ENCODE peak calls at places on chromosomes 2 and 18, in ten cellular contexts. One of them, this sample, is unnamed.

GRCh38 chr2:109409347-109410020 is 204.3 kb downstream of the SEPTIN10 start:
- DNase-seq in neuronal stem cell: no peak
- DNase-seq in brain microvascular endothelial cell: no peak
- DNase-seq in CD8-positive, alpha-beta T cell: no peak
- DNase-seq in prostate gland: no peak
- DNase-seq in naive thymus-derived CD4-positive, alpha-beta T cell: no peak
- DNase-seq in tibial nerve: no peak
- DNase-seq in dorsolateral prefrontal cortex: peak; percentile 48
- DNase-seq in GM23338: no peak
- DNase-seq in heart right ventricle: no peak
- DNase-seq in this sample: no peak

GRCh38 chr2:54456526-54457325 is 599 bp downstream of the SPTBN1 start:
- DNase-seq in brain microvascular endothelial cell: no peak
- DNase-seq in prostate gland: no peak
- DNase-seq in neuronal stem cell: peak; percentile 67
- DNase-seq in heart right ventricle: peak; percentile 50
- DNase-seq in naive thymus-derived CD4-positive, alpha-beta T cell: no peak
- DNase-seq in CD8-positive, alpha-beta T cell: no peak
- DNase-seq in tibial nerve: no peak
- DNase-seq in dorsolateral prefrontal cortex: no peak
- DNase-seq in GM23338: peak; percentile 60
- DNase-seq in this sample: no peak

GRCh38 chr18:75607701-75608100 is 180.2 kb upstream of the SMIM21 start:
- DNase-seq in dorsolateral prefrontal cortex: no peak
- DNase-seq in tibial nerve: no peak
- DNase-seq in brain microvascular endothelial cell: no peak
- DNase-seq in GM23338: no peak
- DNase-seq in neuronal stem cell: no peak
- DNase-seq in naive thymus-derived CD4-positive, alpha-beta T cell: no peak
- DNase-seq in CD8-positive, alpha-beta T cell: no peak
- DNase-seq in prostate gland: no peak
- DNase-seq in heart right ventricle: no peak
- DNase-seq in this sample: no peak

GRCh38 chr2:54704688-54705605 is 18.5 kb upstream of the EML6 start:
- DNase-seq in CD8-positive, alpha-beta T cell: no peak
- DNase-seq in prostate gland: no peak
- DNase-seq in brain microvascular endothelial cell: no peak
- DNase-seq in neuronal stem cell: no peak
- DNase-seq in GM23338: peak; percentile 65
- DNase-seq in heart right ventricle: no peak
- DNase-seq in tibial nerve: no peak
- DNase-seq in dorsolateral prefrontal cortex: no peak
- DNase-seq in naive thymus-derived CD4-positive, alpha-beta T cell: no peak
- DNase-seq in this sample: no peak

GRCh38 chr2:98127229-98127989 is 40.4 kb downstream of the VWA3B start:
- DNase-seq in heart right ventricle: peak; percentile 18
- DNase-seq in prostate gland: peak; percentile 24
- DNase-seq in GM23338: no peak
- DNase-seq in brain microvascular endothelial cell: no peak
- DNase-seq in tibial nerve: no peak
- DNase-seq in CD8-positive, alpha-beta T cell: no peak
- DNase-seq in dorsolateral prefrontal cortex: no peak
- DNase-seq in neuronal stem cell: no peak
- DNase-seq in naive thymus-derived CD4-positive, alpha-beta T cell: no peak
- DNase-seq in this sample: no peak

GRCh38 chr2:12057436-12058166 is 311.2 kb downstream of the LPIN1 start:
- DNase-seq in dorsolateral prefrontal cortex: no peak
- DNase-seq in brain microvascular endothelial cell: peak; percentile 31
- DNase-seq in CD8-positive, alpha-beta T cell: peak; percentile 60
- DNase-seq in naive thymus-derived CD4-positive, alpha-beta T cell: no peak
- DNase-seq in tibial nerve: no peak
- DNase-seq in heart right ventricle: peak; percentile 21
- DNase-seq in GM23338: no peak
- DNase-seq in prostate gland: no peak
- DNase-seq in neuronal stem cell: no peak
- DNase-seq in this sample: no peak

GRCh38 chr2:122643725-122644329 is 888.4 kb downstream of the TSN start:
- DNase-seq in heart right ventricle: no peak
- DNase-seq in tibial nerve: no peak
- DNase-seq in naive thymus-derived CD4-positive, alpha-beta T cell: no peak
- DNase-seq in prostate gland: peak; percentile 58
- DNase-seq in brain microvascular endothelial cell: peak; percentile 95
- DNase-seq in dorsolateral prefrontal cortex: no peak
- DNase-seq in GM23338: no peak
- DNase-seq in CD8-positive, alpha-beta T cell: no peak
- DNase-seq in neuronal stem cell: no peak
- DNase-seq in this sample: no peak

GRCh38 chr2:121529439-121530209 is 1.1 kb upstream of the RNU4ATAC start:
- DNase-seq in tibial nerve: peak; percentile 30
- DNase-seq in prostate gland: peak; percentile 39
- DNase-seq in CD8-positive, alpha-beta T cell: peak; percentile 34
- DNase-seq in naive thymus-derived CD4-positive, alpha-beta T cell: no peak
- DNase-seq in GM23338: peak; percentile 88
- DNase-seq in heart right ventricle: no peak
- DNase-seq in dorsolateral prefrontal cortex: peak; percentile 55
- DNase-seq in brain microvascular endothelial cell: peak; percentile 31
- DNase-seq in neuronal stem cell: peak; percentile 78
- DNase-seq in this sample: peak; percentile 92

GRCh38 chr2:95309599-95309998 is 12.5 kb downstream of the KCNIP3 start:
- DNase-seq in naive thymus-derived CD4-positive, alpha-beta T cell: no peak
- DNase-seq in tibial nerve: no peak
- DNase-seq in CD8-positive, alpha-beta T cell: no peak
- DNase-seq in prostate gland: no peak
- DNase-seq in dorsolateral prefrontal cortex: no peak
- DNase-seq in heart right ventricle: no peak
- DNase-seq in GM23338: no peak
- DNase-seq in brain microvascular endothelial cell: no peak
- DNase-seq in neuronal stem cell: no peak
- DNase-seq in this sample: no peak

GRCh38 chr2:224584111-224584764 is 925 bp downstream of the CUL3 start:
- DNase-seq in heart right ventricle: peak; percentile 27
- DNase-seq in GM23338: peak; percentile 62
- DNase-seq in dorsolateral prefrontal cortex: no peak
- DNase-seq in tibial nerve: no peak
- DNase-seq in brain microvascular endothelial cell: peak; percentile 30
- DNase-seq in prostate gland: peak; percentile 6
- DNase-seq in naive thymus-derived CD4-positive, alpha-beta T cell: no peak
- DNase-seq in neuronal stem cell: peak; percentile 17
- DNase-seq in CD8-positive, alpha-beta T cell: peak; percentile 31
- DNase-seq in this sample: no peak

GRCh38 chr2:71856709-71857525 is 290.7 kb downstream of the CYP26B1 start:
- DNase-seq in GM23338: peak; percentile 46
- DNase-seq in heart right ventricle: no peak
- DNase-seq in neuronal stem cell: no peak
- DNase-seq in CD8-positive, alpha-beta T cell: no peak
- DNase-seq in tibial nerve: no peak
- DNase-seq in dorsolateral prefrontal cortex: peak; percentile 10
- DNase-seq in prostate gland: no peak
- DNase-seq in naive thymus-derived CD4-positive, alpha-beta T cell: no peak
- DNase-seq in brain microvascular endothelial cell: no peak
- DNase-seq in this sample: no peak

GRCh38 chr2:159613515-159614336 is 2.6 kb downstream of the BAZ2B start:
- DNase-seq in tibial nerve: no peak
- DNase-seq in GM23338: peak; percentile 27
- DNase-seq in heart right ventricle: no peak
- DNase-seq in dorsolateral prefrontal cortex: no peak
- DNase-seq in CD8-positive, alpha-beta T cell: no peak
- DNase-seq in neuronal stem cell: no peak
- DNase-seq in naive thymus-derived CD4-positive, alpha-beta T cell: no peak
- DNase-seq in brain microvascular endothelial cell: no peak
- DNase-seq in prostate gland: no peak
- DNase-seq in this sample: no peak

GRCh38 chr2:224594840-224595239 is 9.7 kb upstream of the CUL3 start:
- DNase-seq in GM23338: no peak
- DNase-seq in heart right ventricle: no peak
- DNase-seq in brain microvascular endothelial cell: peak; percentile 10
- DNase-seq in dorsolateral prefrontal cortex: no peak
- DNase-seq in tibial nerve: no peak
- DNase-seq in naive thymus-derived CD4-positive, alpha-beta T cell: no peak
- DNase-seq in prostate gland: no peak
- DNase-seq in neuronal stem cell: no peak
- DNase-seq in CD8-positive, alpha-beta T cell: no peak
- DNase-seq in this sample: no peak

GRCh38 chr2:23824777-23825212 is 102.1 kb downstream of the ATAD2B start:
- DNase-seq in naive thymus-derived CD4-positive, alpha-beta T cell: no peak
- DNase-seq in CD8-positive, alpha-beta T cell: no peak
- DNase-seq in tibial nerve: no peak
- DNase-seq in brain microvascular endothelial cell: peak; percentile 60
- DNase-seq in dorsolateral prefrontal cortex: no peak
- DNase-seq in prostate gland: peak; percentile 25
- DNase-seq in neuronal stem cell: peak; percentile 21
- DNase-seq in GM23338: peak; percentile 70
- DNase-seq in heart right ventricle: no peak
- DNase-seq in this sample: no peak

GRCh38 chr2:96917008-96917575 is 47.2 kb upstream of the SEMA4C start:
- DNase-seq in CD8-positive, alpha-beta T cell: no peak
- DNase-seq in tibial nerve: no peak
- DNase-seq in prostate gland: peak; percentile 33
- DNase-seq in neuronal stem cell: no peak
- DNase-seq in heart right ventricle: no peak
- DNase-seq in naive thymus-derived CD4-positive, alpha-beta T cell: no peak
- DNase-seq in dorsolateral prefrontal cortex: no peak
- DNase-seq in brain microvascular endothelial cell: no peak
- DNase-seq in GM23338: no peak
- DNase-seq in this sample: no peak

GRCh38 chr2:196435189-196435588 is 204.3 kb upstream of the CCDC150 start:
- DNase-seq in tibial nerve: no peak
- DNase-seq in heart right ventricle: no peak
- DNase-seq in naive thymus-derived CD4-positive, alpha-beta T cell: no peak
- DNase-seq in brain microvascular endothelial cell: no peak
- DNase-seq in CD8-positive, alpha-beta T cell: no peak
- DNase-seq in prostate gland: no peak
- DNase-seq in neuronal stem cell: no peak
- DNase-seq in GM23338: no peak
- DNase-seq in dorsolateral prefrontal cortex: no peak
- DNase-seq in this sample: no peak

GRCh38 chr2:106062627-106063026 is 131.5 kb downstream of the UXS1 start:
- DNase-seq in prostate gland: no peak
- DNase-seq in brain microvascular endothelial cell: no peak
- DNase-seq in naive thymus-derived CD4-positive, alpha-beta T cell: no peak
- DNase-seq in neuronal stem cell: no peak
- DNase-seq in heart right ventricle: peak; percentile 32
- DNase-seq in CD8-positive, alpha-beta T cell: no peak
- DNase-seq in dorsolateral prefrontal cortex: no peak
- DNase-seq in tibial nerve: peak; percentile 59
- DNase-seq in GM23338: no peak
- DNase-seq in this sample: peak; percentile 78

GRCh38 chr2:128651000-128651399 is 332.3 kb upstream of the HS6ST1 start:
- DNase-seq in tibial nerve: no peak
- DNase-seq in brain microvascular endothelial cell: no peak
- DNase-seq in naive thymus-derived CD4-positive, alpha-beta T cell: no peak
- DNase-seq in neuronal stem cell: no peak
- DNase-seq in prostate gland: no peak
- DNase-seq in GM23338: no peak
- DNase-seq in dorsolateral prefrontal cortex: no peak
- DNase-seq in CD8-positive, alpha-beta T cell: no peak
- DNase-seq in heart right ventricle: no peak
- DNase-seq in this sample: no peak

DNA sequence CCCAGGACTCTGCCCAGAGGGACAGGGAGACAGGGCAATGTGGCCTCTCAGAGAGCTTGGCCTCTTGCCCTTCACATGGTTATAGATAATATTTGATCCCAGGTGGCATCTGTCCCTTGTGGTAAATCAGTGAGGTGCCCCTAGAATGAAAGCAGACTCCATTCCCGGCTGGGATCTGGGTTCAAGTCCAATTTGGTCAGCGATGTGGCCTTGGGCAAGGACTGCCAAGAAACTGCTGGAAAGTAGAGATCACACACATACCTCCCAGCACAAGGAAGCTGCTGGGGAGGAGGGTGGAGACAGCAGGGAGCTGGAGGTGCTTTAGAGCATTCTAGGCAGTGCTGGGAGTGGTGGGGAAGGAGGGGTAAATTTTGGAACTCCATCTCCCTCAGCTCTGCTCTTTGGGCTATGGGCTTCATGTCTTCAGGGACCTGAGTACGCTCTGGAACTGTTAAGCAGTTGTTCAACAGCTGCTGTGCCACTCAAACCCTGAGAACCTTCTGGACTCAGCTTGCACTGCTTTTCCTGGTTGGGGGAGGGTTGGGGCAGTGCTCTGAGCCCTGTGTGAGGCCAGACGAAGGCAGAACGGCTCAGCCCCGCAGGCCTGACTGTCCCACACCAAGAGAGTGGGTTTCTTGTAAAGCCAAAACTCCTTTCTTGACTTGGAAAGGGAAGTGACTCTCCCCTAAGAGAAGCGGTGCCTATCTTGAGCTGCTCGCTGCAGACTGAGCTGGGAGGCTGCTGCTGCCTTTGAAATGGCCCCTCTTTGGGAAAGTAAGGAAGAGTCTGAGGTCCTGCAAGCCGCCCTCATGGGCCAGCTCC is 23.0 kb downstream of the INPP5D start:
- DNase-seq in neuronal stem cell: no peak
- DNase-seq in brain microvascular endothelial cell: no peak
- DNase-seq in heart right ventricle: no peak
- DNase-seq in GM23338: no peak
- DNase-seq in dorsolateral prefrontal cortex: no peak
- DNase-seq in prostate gland: no peak
- DNase-seq in naive thymus-derived CD4-positive, alpha-beta T cell: no peak
- DNase-seq in CD8-positive, alpha-beta T cell: no peak
- DNase-seq in tibial nerve: no peak
- DNase-seq in this sample: no peak
- H3K4me3 ChIP-seq in neuronal stem cell: no peak overlapping the region
- H3K4me3 ChIP-seq in brain microvascular endothelial cell: no peak overlapping the region
- H3K4me3 ChIP-seq in heart right ventricle: no peak overlapping the region
- H3K4me3 ChIP-seq in GM23338: no peak overlapping the region
- H3K4me3 ChIP-seq in dorsolateral prefrontal cortex: no peak overlapping the region
- H3K4me3 ChIP-seq in prostate gland: no peak overlapping the region
- H3K4me3 ChIP-seq in naive thymus-derived CD4-positive, alpha-beta T cell: peak overlapping the region; percentile 27
- H3K4me3 ChIP-seq in CD8-positive, alpha-beta T cell: peak overlapping the region; percentile 13
- H3K4me3 ChIP-seq in tibial nerve: no peak overlapping the region
- H3K4me3 ChIP-seq in this sample: no peak overlapping the region

GRCh38 chr2:104846182-104846954 is 7.5 kb upstream of the POU3F3 start:
- DNase-seq in GM23338: no peak
- DNase-seq in dorsolateral prefrontal cortex: no peak
- DNase-seq in naive thymus-derived CD4-positive, alpha-beta T cell: no peak
- DNase-seq in tibial nerve: no peak
- DNase-seq in brain microvascular endothelial cell: no peak
- DNase-seq in neuronal stem cell: no peak
- DNase-seq in prostate gland: no peak
- DNase-seq in CD8-positive, alpha-beta T cell: no peak
- DNase-seq in heart right ventricle: no peak
- DNase-seq in this sample: no peak
- H3K27ac ChIP-seq in GM23338: no peak overlapping the region
- H3K27ac ChIP-seq in dorsolateral prefrontal cortex: peak overlapping the region; percentile 99
- H3K27ac ChIP-seq in naive thymus-derived CD4-positive, alpha-beta T cell: no peak overlapping the region
- H3K27ac ChIP-seq in tibial nerve: no peak overlapping the region
- H3K27ac ChIP-seq in brain microvascular endothelial cell: no peak overlapping the region
- H3K27ac ChIP-seq in neuronal stem cell: no peak overlapping the region
- H3K27ac ChIP-seq in prostate gland: no peak overlapping the region
- H3K27ac ChIP-seq in CD8-positive, alpha-beta T cell: no peak overlapping the region
- H3K27ac ChIP-seq in heart right ventricle: no peak overlapping the region
- H3K27ac ChIP-seq in this sample: no peak overlapping the region

GRCh38 chr2:231138699-231139098 is 13.9 kb upstream of the HTR2B start:
- DNase-seq in heart right ventricle: no peak
- DNase-seq in brain microvascular endothelial cell: peak; percentile 54
- DNase-seq in prostate gland: peak; percentile 40
- DNase-seq in GM23338: no peak
- DNase-seq in CD8-positive, alpha-beta T cell: no peak
- DNase-seq in neuronal stem cell: no peak
- DNase-seq in tibial nerve: no peak
- DNase-seq in naive thymus-derived CD4-positive, alpha-beta T cell: no peak
- DNase-seq in dorsolateral prefrontal cortex: no peak
- DNase-seq in this sample: no peak
- H3K4me3 ChIP-seq in heart right ventricle: no peak overlapping the region
- H3K4me3 ChIP-seq in brain microvascular endothelial cell: no peak overlapping the region
- H3K4me3 ChIP-seq in prostate gland: no peak overlapping the region
- H3K4me3 ChIP-seq in GM23338: no peak overlapping the region
- H3K4me3 ChIP-seq in CD8-positive, alpha-beta T cell: no peak overlapping the region
- H3K4me3 ChIP-seq in neuronal stem cell: no peak overlapping the region
- H3K4me3 ChIP-seq in tibial nerve: no peak overlapping the region
- H3K4me3 ChIP-seq in naive thymus-derived CD4-positive, alpha-beta T cell: no peak overlapping the region
- H3K4me3 ChIP-seq in dorsolateral prefrontal cortex: no peak overlapping the region
- H3K4me3 ChIP-seq in this sample: no peak overlapping the region

GRCh38 chr2:190912731-190913130 is 32.1 kb downstream of the GLS start:
- DNase-seq in CD8-positive, alpha-beta T cell: no peak
- DNase-seq in brain microvascular endothelial cell: peak; percentile 50
- DNase-seq in neuronal stem cell: no peak
- DNase-seq in GM23338: no peak
- DNase-seq in dorsolateral prefrontal cortex: no peak
- DNase-seq in heart right ventricle: no peak
- DNase-seq in prostate gland: no peak
- DNase-seq in tibial nerve: no peak
- DNase-seq in naive thymus-derived CD4-positive, alpha-beta T cell: no peak
- DNase-seq in this sample: no peak
- H3K27ac ChIP-seq in CD8-positive, alpha-beta T cell: no peak overlapping the region
- H3K27ac ChIP-seq in brain microvascular endothelial cell: peak overlapping the region; percentile 14
- H3K27ac ChIP-seq in neuronal stem cell: no peak overlapping the region
- H3K27ac ChIP-seq in GM23338: no peak overlapping the region
- H3K27ac ChIP-seq in dorsolateral prefrontal cortex: no peak overlapping the region
- H3K27ac ChIP-seq in heart right ventricle: no peak overlapping the region
- H3K27ac ChIP-seq in prostate gland: no peak overlapping the region
- H3K27ac ChIP-seq in tibial nerve: no peak overlapping the region
- H3K27ac ChIP-seq in naive thymus-derived CD4-positive, alpha-beta T cell: no peak overlapping the region
- H3K27ac ChIP-seq in this sample: no peak overlapping the region

This sample was measured in esophagus muscularis mucosa.